ENCODE peak calls at places on chromosome 6, in four cellular contexts. E, X, P and Z are unnamed samples. For H3K4me1 and H3K36me3, the result is how much of the 10 kb centered on the place peaks cover.

GRCh38 chr6:156832166-156832743 is 55.1 kb downstream of the ARID1B start:
- DNase-seq in E (peak), X (no peak), P (peak), Z (no peak)

GRCh38 chr6:3540980-3541379 is 84.1 kb upstream of the SLC22A23 start:
- DNase-seq in E (no peak), X (no peak), P (no peak), Z (no peak)

GRCh38 chr6:75422024-75422639 is 71.5 kb downstream of the FILIP1 start:
- DNase-seq in P (no peak), X (no peak), E (no peak), Z (no peak)

GRCh38 chr6:143594647-143595046 is 83.1 kb upstream of the PHACTR2 start:
- DNase-seq in P (no peak), X (no peak), E (no peak), Z (no peak)

GRCh38 chr6:140051521-140052455 is 677.3 kb upstream of the CITED2 start:
- DNase-seq in P (no peak), X (no peak), E (no peak), Z (no peak)

GRCh38 chr6:116666869-116667268 is 1.7 kb downstream of the ZUP1 start:
- DNase-seq in P (no peak), E (no peak), X (no peak), Z (no peak)

GRCh38 chr6:23775127-23775526 is 350.9 kb upstream of the NRSN1 start:
- DNase-seq in P (no peak), X (no peak), E (no peak), Z (no peak)

GRCh38 chr6:113734886-113735481 is 122.2 kb upstream of the MARCKS start:
- DNase-seq in P (no peak), E (no peak), X (no peak), Z (no peak)

GRCh38 chr6:63805808-63806572 is 170.4 kb downstream of the PHF3 start:
- DNase-seq in X (no peak), E (no peak), P (no peak), Z (no peak)

GRCh38 chr6:35583893-35584688 is 71.4 kb upstream of the TULP1 start:
- DNase-seq in P (peak), E (peak), X (no peak), Z (peak)

GRCh38 chr6:150118642-150119041 is 24.2 kb upstream of the PPP1R14C start:
- DNase-seq in P (no peak), X (no peak), E (no peak), Z (no peak)

GRCh38 chr6:88301888-88302768 is 136.0 kb upstream of the CNR1 start:
- DNase-seq in E (no peak), X (no peak), P (no peak), Z (no peak)

GRCh38 chr6:75503291-75503690 is 9.7 kb upstream of the FILIP1 start:
- DNase-seq in E (no peak), P (no peak), X (no peak), Z (no peak)

GRCh38 chr6:56764081-56764566 is 121.4 kb upstream of the DST start:
- DNase-seq in P (no peak), X (no peak), E (no peak), Z (no peak)

GRCh38 chr6:25369450-25370086 is 90.4 kb downstream of the CARMIL1 start:
- DNase-seq in X (no peak), P (peak), E (peak), Z (peak)

GRCh38 chr6:16544006-16544405 is 217.3 kb downstream of the ATXN1 start:
- DNase-seq in E (no peak), P (peak), X (no peak), Z (no peak)

GRCh38 chr6:128519132-128519930 is 1.1 kb downstream of the PTPRK start:
- DNase-seq in E (peak), P (peak), X (peak), Z (peak)

GRCh38 chr6:74939309-74939708 is 266.5 kb downstream of the COL12A1 start:
- DNase-seq in E (no peak), P (no peak), X (no peak), Z (no peak)

GRCh38 chr6:1798303-1798964 is 188.7 kb downstream of the FOXC1 start:
- DNase-seq in X (no peak), E (peak), P (no peak), Z (no peak)

GRCh38 chr6:109349419-109349987 is 32.8 kb downstream of the CD164 start:
- DNase-seq in E (peak), P (peak), X (peak), Z (peak)

GRCh38 chr6:26304213-26305096 is 60.5 kb upstream of the BTN3A2 start:
- DNase-seq in X (no peak), E (no peak), P (peak), Z (peak)

GRCh38 chr6:130760006-130760405 is 67.2 kb upstream of the SMLR1 start:
- DNase-seq in X (no peak), E (no peak), P (no peak), Z (no peak)

GRCh38 chr6:67047996-67048395 is 1341.0 kb upstream of the EYS start:
- DNase-seq in P (no peak), E (no peak), X (no peak), Z (no peak)

GRCh38 chr6:39008737-39009136 is 39.8 kb upstream of the GLP1R start:
- DNase-seq in P (no peak), X (no peak), E (no peak), Z (no peak)

GRCh38 chr6:161631676-161632194 is 357.9 kb upstream of the AGPAT4 start:
- DNase-seq in X (no peak), P (no peak), E (no peak), Z (no peak)

GRCh38 chr6:1971612-1972011 is 273.8 kb downstream of the GMDS start:
- DNase-seq in E (no peak), P (no peak), X (no peak), Z (no peak)

GRCh38 chr6:41577865-41578713 is 31.9 kb downstream of the FOXP4 start:
- DNase-seq in P (no peak), E (peak), X (no peak), Z (no peak)
- H3K4me1 ChIP-seq in P (half or more), E (half or more), X (under half), Z (under half)

GRCh38 chr6:84753173-84753572 is 11.2 kb downstream of the TBX18 start:
- DNase-seq in X (no peak), P (no peak), E (no peak), Z (no peak)
- H3K36me3 ChIP-seq in X (under half), P (under half), E (under half), Z (under half)

GRCh38 chr6:32975886-32976285 is 7.5 kb downstream of the BRD2 start:
- DNase-seq in X (no peak), P (no peak), E (no peak), Z (no peak)

GRCh38 chr6:32973934-32974333 is 5.5 kb downstream of the BRD2 start:
- DNase-seq in X (no peak), E (no peak), P (no peak), Z (no peak)

GRCh38 chr6:32973144-32973854 is 4.9 kb downstream of the BRD2 start:
- DNase-seq in X (no peak), P (peak), E (peak), Z (peak)

GRCh38 chr6:32976334-32977069 is 8.1 kb downstream of the BRD2 start:
- DNase-seq in X (no peak), E (no peak), P (no peak), Z (no peak)

GRCh38 chr6:32974541-32975308 is 6.3 kb downstream of the BRD2 start:
- DNase-seq in E (no peak), P (no peak), X (no peak), Z (no peak)
- H3K4me1 ChIP-seq in E (under half), P (half or more), X (under half), Z (under half)

GRCh38 chr6:169669147-169669546 is 32.7 kb downstream of the WDR27 start:
- DNase-seq in E (no peak), X (no peak), P (no peak), Z (no peak)
- H3K36me3 ChIP-seq in E (under half), X (under half), P (under half), Z (under half)

GRCh38 chr6:159974932-159975331 is 6.0 kb downstream of the IGF2R start:
- DNase-seq in P (no peak), X (no peak), E (no peak), Z (no peak)

GRCh38 chr6:159972506-159973268 is 3.8 kb downstream of the IGF2R start:
- DNase-seq in E (no peak), X (no peak), P (no peak), Z (no peak)

GRCh38 chr6:159973406-159973805 is 4.5 kb downstream of the IGF2R start:
- DNase-seq in E (no peak), P (no peak), X (no peak), Z (no peak)

GRCh38 chr6:159971341-159972178 is 2.7 kb downstream of the IGF2R start:
- DNase-seq in P (no peak), X (no peak), E (no peak), Z (no peak)

DNA sequence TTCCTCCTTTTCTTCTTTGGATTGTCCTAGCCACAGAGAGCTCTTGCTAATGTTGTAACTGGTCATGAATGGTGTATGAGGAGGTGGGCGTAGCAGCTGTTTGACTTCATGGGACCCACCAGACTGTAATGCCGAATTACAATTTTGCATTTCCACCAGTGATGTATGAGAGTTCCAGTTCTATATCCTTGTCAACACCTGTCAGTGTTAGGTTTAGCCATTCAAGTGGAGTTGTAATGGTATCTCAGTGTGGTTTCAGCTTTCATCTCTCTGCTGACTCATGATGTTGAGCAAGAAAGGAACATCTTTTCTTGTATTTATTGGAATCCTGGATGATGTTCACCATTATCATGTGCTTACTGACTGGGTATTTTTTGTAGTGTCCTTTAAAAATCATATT is 5.1 kb downstream of the IGF2R start:
- DNase-seq in X (no peak), P (no peak), E (no peak), Z (no peak)
- H3K4me1 ChIP-seq in X (under half), P (half or more), E (under half), Z (half or more)

GRCh38 chr6:158634695-158635426 is 9.7 kb downstream of the DYNLT1 start:
- DNase-seq in E (no peak), P (no peak), X (no peak), Z (no peak)

GRCh38 chr6:158638393-158638792 is 6.2 kb downstream of the DYNLT1 start:
- DNase-seq in E (no peak), X (no peak), P (no peak), Z (no peak)

GRCh38 chr6:158635427-158636073 is 9.0 kb downstream of the DYNLT1 start:
- DNase-seq in E (no peak), P (no peak), X (no peak), Z (no peak)

GRCh38 chr6:158639056-158639455 is 5.5 kb downstream of the DYNLT1 start:
- DNase-seq in E (no peak), P (no peak), X (no peak), Z (no peak)

GRCh38 chr6:158636778-158637177 is 7.8 kb downstream of the DYNLT1 start:
- DNase-seq in E (no peak), X (no peak), P (no peak), Z (no peak)
- H3K36me3 ChIP-seq in E (under half), X (under half), P (half or more), Z (under half)

DNA sequence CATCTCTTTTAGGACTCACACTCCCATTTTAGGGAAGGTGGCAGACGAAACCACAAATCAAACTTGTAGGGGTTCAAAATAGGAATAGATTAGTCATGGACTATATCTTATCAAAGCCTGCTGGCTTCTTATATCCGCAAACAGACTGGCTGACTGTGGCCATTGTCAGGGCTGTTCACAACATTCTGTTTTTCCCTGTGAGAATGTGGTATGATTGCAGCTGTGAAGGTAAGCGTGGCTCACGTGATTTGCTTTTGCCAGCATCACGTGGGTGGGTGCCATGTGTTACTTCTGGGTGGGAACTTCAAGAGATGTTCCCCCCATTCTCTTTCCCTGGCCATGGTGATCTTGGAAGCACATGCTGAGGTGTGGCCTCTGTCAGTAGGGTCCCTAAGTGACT is 5.9 kb downstream of the IP6K3 start:
- DNase-seq in P (no peak), E (peak), X (no peak), Z (no peak)
- H3K4me1 ChIP-seq in P (half or more), E (under half), X (under half), Z (under half)

DNA sequence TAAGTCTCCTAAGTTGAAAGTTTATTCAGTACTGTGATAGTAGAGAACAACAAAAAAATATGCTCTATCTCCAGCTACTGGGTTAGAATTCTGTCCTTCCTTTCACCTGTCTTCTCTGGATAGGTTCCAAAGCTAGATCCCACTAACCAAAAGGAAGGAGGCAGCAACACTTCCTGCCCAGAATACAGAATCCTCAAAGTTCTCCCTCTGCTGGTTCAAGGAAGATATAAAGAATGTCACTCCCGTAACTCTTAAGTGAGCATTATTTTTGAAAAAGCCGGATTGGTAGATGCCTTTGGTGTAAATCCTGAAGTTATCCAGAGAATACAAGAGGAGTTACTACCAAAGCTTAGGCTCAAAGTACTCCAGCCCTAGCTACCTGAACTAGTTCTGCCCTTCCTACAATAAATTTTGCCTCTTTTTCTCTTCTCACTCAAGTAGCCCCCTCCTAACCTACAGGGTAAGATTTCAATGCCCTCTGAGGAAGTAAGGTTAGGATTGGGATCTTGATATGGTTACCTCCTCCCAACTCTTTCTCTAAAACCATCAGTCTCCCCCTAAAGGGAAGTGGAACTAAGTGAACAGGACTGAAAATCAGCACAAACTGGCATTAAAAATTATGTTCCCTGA is 26.0 kb upstream of the CRIP3 start:
- DNase-seq in X (no peak), P (no peak), E (no peak), Z (no peak)
- H3K36me3 ChIP-seq in X (under half), P (under half), E (under half), Z (under half)